ENCODE peak calls at places on chromosome 11, in six cellular contexts. P, E, S, A, N and G are unnamed samples.
A peak's percentile ranks its signal among the peaks of the same experiment; 100 is the strongest.

GRCh38 chr11:69203901-69204245 is 48.1 kb downstream of the SMIM38 start:
- DNase-seq in N (peak; percentile 26), A (no peak), P (peak; percentile 32), S (no peak), E (no peak), G (no peak)

GRCh38 chr11:62880231-62880802 is 379 bp upstream of the SLC3A2 start:
- DNase-seq in E (no peak), P (no peak), S (no peak), A (peak; percentile 88), N (no peak), G (no peak)

GRCh38 chr11:33475999-33476398 is 218.8 kb downstream of the HIPK3 start:
- DNase-seq in A (no peak), P (no peak), E (no peak), S (peak; percentile 19), N (no peak), G (no peak)

GRCh38 chr11:43924112-43924855 is 18.2 kb upstream of the C11orf96 start:
- DNase-seq in P (no peak), S (no peak), E (no peak), N (peak; percentile 79), A (no peak), G (no peak)

GRCh38 chr11:69213315-69213714 is 57.6 kb downstream of the SMIM38 start:
- DNase-seq in S (no peak), N (peak; percentile 20), A (no peak), P (peak; percentile 26), E (no peak), G (no peak)

GRCh38 chr11:111633756-111634362 is 31.6 kb downstream of the SIK2 start:
- DNase-seq in P (no peak), S (peak; percentile 59), A (no peak), N (no peak), E (no peak), G (no peak)

GRCh38 chr11:44624761-44625221 is 59.3 kb downstream of the CD82 start:
- DNase-seq in A (no peak), E (no peak), N (peak; percentile 14), P (no peak), S (no peak), G (no peak)

GRCh38 chr11:12547953-12548650 is 126.1 kb upstream of the TEAD1 start:
- DNase-seq in S (no peak), E (no peak), N (no peak), P (no peak), A (no peak), G (no peak)

GRCh38 chr11:6404341-6405038 is 14.2 kb downstream of the SMPD1 start:
- DNase-seq in A (no peak), P (no peak), E (no peak), S (no peak), N (no peak), G (peak; percentile 63)

GRCh38 chr11:889686-890475 is 20.7 kb downstream of the CHID1 start:
- DNase-seq in P (no peak), S (no peak), E (no peak), N (peak; percentile 77), A (no peak), G (no peak)

GRCh38 chr11:16925495-16926065 is 88.6 kb downstream of the PLEKHA7 start:
- DNase-seq in N (peak; percentile 89), P (peak; percentile 62), A (peak; percentile 53), E (peak; percentile 39), S (peak; percentile 86), G (no peak)

GRCh38 chr11:1763796-1764661 is at the start of gene CTSD:
- DNase-seq in P (peak; percentile 95), A (peak; percentile 95), S (peak; percentile 86), N (peak; percentile 93), E (no peak), G (peak; percentile 86)

GRCh38 chr11:43359432-43359818 is 705 bp downstream of the TTC17 start:
- DNase-seq in A (no peak), E (no peak), S (peak; percentile 59), N (no peak), P (no peak), G (no peak)

GRCh38 chr11:10699072-10699471 is 5.5 kb upstream of the IRAG1 start:
- DNase-seq in E (no peak), N (no peak), A (no peak), P (no peak), S (no peak), G (no peak)

GRCh38 chr11:45804806-45805304 is at the start of gene SLC35C1:
- DNase-seq in S (peak; percentile 97), P (peak; percentile 99), E (no peak), A (peak; percentile 98), N (peak; percentile 98), G (peak; percentile 80)

GRCh38 chr11:46669606-46670243 is 30.7 kb downstream of the ARHGAP1 start:
- DNase-seq in A (no peak), N (peak; percentile 62), E (no peak), P (peak; percentile 7), S (no peak), G (no peak)

GRCh38 chr11:115161876-115162275 is 342.3 kb downstream of the CADM1 start:
- DNase-seq in P (no peak), N (no peak), E (no peak), S (no peak), A (no peak), G (no peak)

GRCh38 chr11:112928136-112928535 is 33.1 kb upstream of the NCAM1 start:
- DNase-seq in E (no peak), N (no peak), S (no peak), A (no peak), P (no peak), G (no peak)

GRCh38 chr11:58524232-58525036 is 16.5 kb upstream of the OR5B21 start:
- DNase-seq in E (peak; percentile 58), A (peak; percentile 68), S (peak; percentile 53), N (peak; percentile 88), P (peak; percentile 77), G (peak; percentile 13)

GRCh38 chr11:60985991-60986915 is 14.8 kb downstream of the CD6 start:
- DNase-seq in P (peak; percentile 94), E (no peak), A (peak; percentile 66), S (peak; percentile 53), N (peak; percentile 31), G (no peak)

GRCh38 chr11:65298655-65299179 is 15.9 kb upstream of the CDC42EP2 start:
- DNase-seq in N (no peak), A (peak; percentile 75), S (no peak), E (no peak), P (peak; percentile 58), G (peak; percentile 69)

GRCh38 chr11:46719048-46719542 is at the start of gene F2:
- DNase-seq in S (no peak), P (no peak), A (no peak), E (no peak), N (no peak), G (no peak)

DNA sequence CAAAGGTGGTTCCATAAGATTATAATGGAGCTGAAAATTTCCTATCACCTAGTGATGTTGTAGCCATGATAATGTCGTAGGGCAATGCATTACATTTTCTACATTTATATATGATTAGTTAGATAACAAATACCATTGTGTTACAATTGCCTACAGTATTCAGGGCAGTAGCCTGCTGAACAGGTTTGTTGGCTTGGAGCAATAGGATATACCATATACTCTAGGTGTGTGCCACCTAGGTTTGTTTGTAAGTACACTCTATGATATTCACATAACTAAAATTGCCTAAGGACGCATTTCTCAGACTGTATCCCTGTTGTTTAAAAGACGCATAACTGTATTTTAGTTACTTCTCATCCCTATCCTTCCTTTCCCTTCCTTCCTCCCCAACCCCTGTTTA is 13.6 kb downstream of the PLEKHB1 start:
- DNase-seq in A (no peak), N (no peak), P (no peak), E (no peak), S (no peak), G (no peak)
- H3K27ac ChIP-seq in A (no peak overlapping the region), N (no peak overlapping the region), P (no peak overlapping the region), E (no peak overlapping the region), S (no peak overlapping the region), G (peak overlapping the region; percentile 65)

GRCh38 chr11:129639300-129639699 is 176.3 kb upstream of the TMEM45B start:
- DNase-seq in S (no peak), A (no peak), E (no peak), P (no peak), N (no peak), G (no peak)
- H3K27ac ChIP-seq in S (no peak overlapping the region), A (no peak overlapping the region), E (no peak overlapping the region), P (no peak overlapping the region), N (no peak overlapping the region), G (no peak overlapping the region)

GRCh38 chr11:108664730-108665525 is at the start of gene DDX10:
- DNase-seq in S (peak; percentile 98), A (peak; percentile 98), N (peak; percentile 99), P (peak; percentile 99), E (peak; percentile 97), G (peak; percentile 98)
- H3K27ac ChIP-seq in S (peak within 1 kb of the TSS; percentile 33), A (no peak within 1 kb of the TSS), N (no peak within 1 kb of the TSS), P (peak within 1 kb of the TSS; percentile 74), E (no peak within 1 kb of the TSS), G (peak within 1 kb of the TSS; percentile 37)

GRCh38 chr11:20357150-20357549 is 6.4 kb upstream of the HTATIP2 start:
- DNase-seq in P (no peak), S (no peak), N (no peak), A (no peak), E (no peak), G (no peak)
- H3K27ac ChIP-seq in P (no peak overlapping the region), S (no peak overlapping the region), N (no peak overlapping the region), A (no peak overlapping the region), E (no peak overlapping the region), G (no peak overlapping the region)

GRCh38 chr11:122038543-122038942 is 77.5 kb downstream of the BLID start:
- DNase-seq in N (no peak), E (peak; percentile 18), P (no peak), S (no peak), A (no peak), G (no peak)

GRCh38 chr11:122037911-122038310 is 78.1 kb downstream of the BLID start:
- DNase-seq in P (no peak), S (no peak), E (no peak), N (no peak), A (no peak), G (no peak)

GRCh38 chr11:122033631-122034030 is 82.4 kb downstream of the BLID start:
- DNase-seq in A (no peak), S (no peak), N (no peak), P (no peak), E (no peak), G (no peak)

GRCh38 chr11:122036493-122036892 is 79.5 kb downstream of the BLID start:
- DNase-seq in N (no peak), A (no peak), S (no peak), P (no peak), E (no peak), G (peak; percentile 20)

DNA sequence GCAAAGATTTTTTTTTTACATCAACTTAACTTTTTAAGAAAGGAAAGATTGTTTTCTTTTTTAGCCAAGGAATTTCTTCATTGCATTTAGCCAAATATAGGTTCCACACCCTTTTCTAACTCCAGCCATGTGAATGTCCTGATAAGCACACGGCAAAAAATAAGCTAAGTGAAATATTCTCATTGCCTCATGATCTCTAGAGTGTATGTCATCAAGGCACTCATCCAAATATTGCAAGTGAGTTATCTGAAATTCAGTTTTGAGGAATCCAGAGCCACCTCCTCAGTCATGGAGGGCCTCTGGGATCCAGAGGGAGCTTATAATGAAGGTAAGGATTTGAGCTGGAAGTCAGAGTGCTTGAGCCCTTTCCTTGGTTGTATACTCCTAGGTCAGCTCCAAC is 80.0 kb downstream of the BLID start:
- DNase-seq in E (no peak), N (no peak), P (no peak), S (no peak), A (no peak), G (no peak)
- H3K27ac ChIP-seq in E (no peak overlapping the region), N (no peak overlapping the region), P (no peak overlapping the region), S (no peak overlapping the region), A (no peak overlapping the region), G (no peak overlapping the region)